ENCODE peak calls at places on chromosomes 12 and 14, in seven cellular contexts. Q is H1, G is IMR-90, M is neuronal stem cell, H is H9, K is trophoblast cell, Z is mesenchymal stem cell. X is an unnamed sample.

GRCh38 chr12:77746108-77746507 is 84.6 kb upstream of the NAV3 start:
- DNase-seq in G (peak), K (no peak), H (no peak), M (no peak), Q (no peak), Z (peak), X (no peak)

GRCh38 chr12:64194333-64195149 is 27.6 kb downstream of the KICS2 start:
- DNase-seq in G (no peak), Z (no peak), M (no peak), K (no peak), H (no peak), Q (no peak), X (no peak)

GRCh38 chr14:60656755-60657608 is 7.7 kb upstream of the SIX1 start:
- DNase-seq in H (peak), M (peak), Z (peak), K (peak), Q (no peak), G (peak), X (peak)

GRCh38 chr14:67395876-67396189 is 16.1 kb downstream of the PLEK2 start:
- DNase-seq in M (no peak), Z (peak), Q (no peak), K (no peak), G (no peak), H (no peak), X (no peak)

GRCh38 chr14:64417042-64417770 is 29.1 kb downstream of the MTHFD1 start:
- DNase-seq in G (peak), Z (peak), M (no peak), Q (no peak), H (no peak), K (no peak), X (no peak)

GRCh38 chr12:104372048-104372720 is 68.6 kb downstream of the EID3 start:
- DNase-seq in Q (no peak), H (no peak), M (no peak), Z (no peak), K (no peak), G (no peak), X (no peak)

GRCh38 chr14:50836515-50836914 is 5.6 kb upstream of the NIN start:
- DNase-seq in H (no peak), G (peak), M (no peak), Q (no peak), K (peak), Z (peak), X (no peak)

GRCh38 chr12:92077530-92077929 is 68.1 kb downstream of the BTG1 start:
- DNase-seq in K (no peak), Q (no peak), G (no peak), Z (no peak), M (no peak), H (no peak), X (no peak)

GRCh38 chr12:47022296-47022695 is 57.1 kb upstream of the PCED1B start:
- DNase-seq in G (peak), Z (peak), M (no peak), K (peak), H (no peak), Q (no peak), X (no peak)

GRCh38 chr12:25829192-25829591 is 129.3 kb upstream of the RASSF8 start:
- DNase-seq in H (no peak), G (peak), Z (peak), M (no peak), Q (no peak), K (peak), X (no peak)

GRCh38 chr12:71771069-71771468 is 16.4 kb downstream of the RAB21 start:
- DNase-seq in Q (no peak), M (no peak), K (no peak), Z (no peak), H (no peak), G (no peak), X (no peak)

GRCh38 chr12:48542300-48542928 is 17.0 kb downstream of the OR8S1 start:
- DNase-seq in Z (peak), H (peak), G (peak), Q (peak), K (no peak), M (peak), X (peak)

GRCh38 chr12:46453428-46453827 is 80.9 kb upstream of the SLC38A2 start:
- DNase-seq in Z (no peak), Q (no peak), K (peak), M (no peak), G (no peak), H (no peak), X (no peak)

GRCh38 chr12:126506426-126507182 is 1441.4 kb downstream of the AACS start:
- DNase-seq in K (no peak), Q (no peak), Z (no peak), G (no peak), H (no peak), M (no peak), X (no peak)

GRCh38 chr12:106417926-106418910 is 60.7 kb downstream of the POLR3B start:
- DNase-seq in G (peak), M (no peak), Q (no peak), H (no peak), K (peak), Z (peak), X (peak)

GRCh38 chr12:3470296-3470695 is 20.7 kb upstream of the PRMT8 start:
- DNase-seq in K (no peak), H (no peak), Q (no peak), M (no peak), G (no peak), Z (no peak), X (no peak)
- H3K23ac ChIP-seq in K (no peak), H (no peak), Q (no peak), M (no peak), G (no peak), Z (no peak), X (peak)

GRCh38 chr12:115323223-115323905 is 639.4 kb upstream of the TBX3 start:
- DNase-seq in M (no peak), Q (no peak), G (peak), Z (peak), K (peak), H (no peak), X (no peak)
- H3K23ac ChIP-seq in M (no peak), Q (no peak), G (peak), Z (no peak), K (no peak), H (no peak), X (no peak)

GRCh38 chr12:112208511-112208910 is 83.2 kb downstream of the TRAFD1 start:
- DNase-seq in K (no peak), G (no peak), Q (no peak), Z (no peak), H (no peak), M (no peak), X (peak)
- H3K23ac ChIP-seq in K (no peak), G (no peak), Q (no peak), Z (no peak), H (no peak), M (no peak), X (no peak)

GRCh38 chr12:65962921-65963883 is 138.9 kb downstream of the HMGA2 start:
- DNase-seq in M (no peak), Q (no peak), Z (no peak), K (peak), H (peak), G (no peak), X (peak)
- H3K23ac ChIP-seq in M (no peak), Q (no peak), Z (no peak), K (no peak), H (no peak), G (no peak), X (no peak)

GRCh38 chr14:38047518-38047917 is 160.2 kb upstream of the SSTR1 start:
- DNase-seq in G (no peak), M (no peak), Q (no peak), Z (no peak), K (no peak), H (no peak), X (no peak)
- H3K23ac ChIP-seq in G (no peak), M (no peak), Q (no peak), Z (no peak), K (no peak), H (no peak), X (no peak)

GRCh38 chr12:122880668-122881067 is 15.3 kb downstream of the VPS37B start:
- DNase-seq in K (peak), Z (no peak), G (peak), Q (no peak), H (no peak), M (no peak), X (peak)
- H3K23ac ChIP-seq in K (no peak), Z (no peak), G (peak), Q (no peak), H (no peak), M (no peak), X (no peak)

GRCh38 chr12:124167141-124167540 is 127.8 kb upstream of the RFLNA start:
- DNase-seq in Q (no peak), H (no peak), G (no peak), Z (no peak), M (no peak), K (no peak), X (no peak)
- H3K23ac ChIP-seq in Q (no peak), H (no peak), G (no peak), Z (no peak), M (no peak), K (no peak), X (no peak)

GRCh38 chr12:110186059-110186458 is 61.9 kb downstream of the IFT81 start:
- DNase-seq in M (no peak), Z (no peak), G (no peak), Q (no peak), H (no peak), K (no peak), X (no peak)
- H3K23ac ChIP-seq in M (no peak), Z (no peak), G (no peak), Q (no peak), H (no peak), K (no peak), X (no peak)

GRCh38 chr12:56454557-56454956 is at the start of gene MIP:
- DNase-seq in G (no peak), H (no peak), M (no peak), Q (no peak), K (no peak), Z (no peak), X (no peak)

GRCh38 chr12:56451147-56451546 is 1.9 kb upstream of the TIMELESS start:
- DNase-seq in Z (no peak), K (no peak), G (no peak), H (no peak), M (no peak), Q (no peak), X (no peak)

GRCh38 chr12:56450241-56450640 is 1.0 kb upstream of the TIMELESS start:
- DNase-seq in G (no peak), H (no peak), K (no peak), Q (no peak), M (no peak), Z (no peak), X (no peak)

GRCh38 chr12:56449622-56449984 is 377 bp upstream of the TIMELESS start:
- DNase-seq in M (no peak), H (no peak), Q (no peak), Z (no peak), G (no peak), K (no peak), X (no peak)

DNA sequence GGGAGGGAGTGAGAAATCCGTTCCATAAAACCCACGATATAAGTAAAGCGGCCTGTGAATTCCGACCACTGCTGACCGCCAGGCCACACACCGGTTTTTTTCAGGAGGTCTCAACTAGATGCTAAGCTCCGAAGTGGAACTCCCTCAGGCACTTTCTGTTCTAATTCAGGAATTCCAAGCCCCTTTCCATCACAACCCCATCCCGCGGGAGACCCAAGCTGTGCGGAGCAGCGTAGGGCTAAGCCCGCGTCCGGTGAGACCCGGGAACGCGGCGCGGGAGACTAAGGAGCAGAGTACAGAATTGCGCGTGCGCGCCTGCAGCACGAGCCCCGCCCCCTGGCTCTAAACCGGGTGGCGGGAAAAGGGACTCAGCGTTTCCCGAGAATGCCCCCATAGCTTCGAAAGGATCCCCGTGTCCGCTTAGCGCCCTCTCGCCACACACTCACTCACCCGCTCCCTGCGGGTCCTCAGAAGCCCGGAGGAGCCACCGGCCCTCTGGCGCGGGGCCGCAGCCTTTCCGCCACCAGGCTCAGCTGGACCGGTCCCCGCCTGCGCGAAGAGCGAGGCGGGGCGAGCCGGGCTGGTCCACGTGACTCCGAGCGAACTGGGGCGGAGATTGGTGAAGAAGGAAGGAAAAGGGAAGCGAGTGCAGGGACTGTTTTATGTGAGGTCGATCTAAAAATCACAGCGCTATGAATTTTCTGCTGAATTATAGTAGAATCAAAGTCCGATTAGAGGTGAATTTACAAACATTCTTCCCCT is at the start of gene TIMELESS:
- DNase-seq in Z (peak), M (peak), Q (peak), H (peak), G (peak), K (peak), X (peak)
- H3K23ac ChIP-seq in Z (no peak), M (peak), Q (no peak), H (no peak), G (peak), K (no peak), X (no peak)

X was measured in mesendoderm.